ENCODE peak calls at places on chromosomes 13 and 19, in ten cellular contexts. One of them, this sample, is unnamed.

GRCh38 chr13:30169442-30169841 is 137.9 kb downstream of the KATNAL1 start:
- DNase-seq in astrocyte of the spinal cord: no peak
- DNase-seq in SW 1271: no peak
- DNase-seq in fibroblast of the conjunctiva: no peak
- DNase-seq in RPMI7951: no peak
- DNase-seq in activated CD4-positive, alpha-beta memory T cell treated with anti-CD3 and anti-CD28 coated beads, Interleukin-2, amount 10 ng/mL, durations not matched to agents 7 days and 5 days: no peak
- DNase-seq in pancreas: no peak
- DNase-seq in epithelial cell of esophagus: no peak
- DNase-seq in DMS 273 treated with DMSO at 0.1 percent for 48 hours: no peak
- DNase-seq in caudate nucleus: no peak
- DNase-seq in this sample: no peak

GRCh38 chr19:58407658-58408151 is 744 bp upstream of the ZNF584 start:
- DNase-seq in activated CD4-positive, alpha-beta memory T cell treated with anti-CD3 and anti-CD28 coated beads, Interleukin-2, amount 10 ng/mL, durations not matched to agents 7 days and 5 days: no peak
- DNase-seq in astrocyte of the spinal cord: no peak
- DNase-seq in caudate nucleus: no peak
- DNase-seq in RPMI7951: no peak
- DNase-seq in fibroblast of the conjunctiva: no peak
- DNase-seq in pancreas: no peak
- DNase-seq in DMS 273 treated with DMSO at 0.1 percent for 48 hours: no peak
- DNase-seq in epithelial cell of esophagus: no peak
- DNase-seq in SW 1271: no peak
- DNase-seq in this sample: no peak

GRCh38 chr13:41696163-41697003 is 239.0 kb downstream of the RGCC start:
- DNase-seq in DMS 273 treated with DMSO at 0.1 percent for 48 hours: peak; percentile 1
- DNase-seq in epithelial cell of esophagus: peak; percentile 94
- DNase-seq in activated CD4-positive, alpha-beta memory T cell treated with anti-CD3 and anti-CD28 coated beads, Interleukin-2, amount 10 ng/mL, durations not matched to agents 7 days and 5 days: no peak
- DNase-seq in SW 1271: peak; percentile 20
- DNase-seq in pancreas: no peak
- DNase-seq in RPMI7951: peak; percentile 86
- DNase-seq in caudate nucleus: no peak
- DNase-seq in astrocyte of the spinal cord: peak; percentile 91
- DNase-seq in fibroblast of the conjunctiva: peak; percentile 75
- DNase-seq in this sample: no peak

GRCh38 chr19:45879055-45879454 is 6.9 kb downstream of the IRF2BP1 start:
- DNase-seq in SW 1271: no peak
- DNase-seq in epithelial cell of esophagus: no peak
- DNase-seq in caudate nucleus: no peak
- DNase-seq in astrocyte of the spinal cord: no peak
- DNase-seq in DMS 273 treated with DMSO at 0.1 percent for 48 hours: no peak
- DNase-seq in fibroblast of the conjunctiva: no peak
- DNase-seq in RPMI7951: no peak
- DNase-seq in activated CD4-positive, alpha-beta memory T cell treated with anti-CD3 and anti-CD28 coated beads, Interleukin-2, amount 10 ng/mL, durations not matched to agents 7 days and 5 days: no peak
- DNase-seq in pancreas: no peak
- DNase-seq in this sample: no peak

GRCh38 chr13:105616313-105617075 is 919.0 kb downstream of the EFNB2 start:
- DNase-seq in pancreas: no peak
- DNase-seq in astrocyte of the spinal cord: peak; percentile 33
- DNase-seq in fibroblast of the conjunctiva: no peak
- DNase-seq in SW 1271: no peak
- DNase-seq in caudate nucleus: no peak
- DNase-seq in activated CD4-positive, alpha-beta memory T cell treated with anti-CD3 and anti-CD28 coated beads, Interleukin-2, amount 10 ng/mL, durations not matched to agents 7 days and 5 days: no peak
- DNase-seq in RPMI7951: peak; percentile 26
- DNase-seq in epithelial cell of esophagus: no peak
- DNase-seq in DMS 273 treated with DMSO at 0.1 percent for 48 hours: no peak
- DNase-seq in this sample: peak; percentile 3

GRCh38 chr19:33998302-33998701 is 174.0 kb upstream of the LSM14A start:
- DNase-seq in SW 1271: no peak
- DNase-seq in astrocyte of the spinal cord: no peak
- DNase-seq in RPMI7951: peak; percentile 55
- DNase-seq in pancreas: no peak
- DNase-seq in epithelial cell of esophagus: no peak
- DNase-seq in DMS 273 treated with DMSO at 0.1 percent for 48 hours: no peak
- DNase-seq in fibroblast of the conjunctiva: no peak
- DNase-seq in caudate nucleus: no peak
- DNase-seq in activated CD4-positive, alpha-beta memory T cell treated with anti-CD3 and anti-CD28 coated beads, Interleukin-2, amount 10 ng/mL, durations not matched to agents 7 days and 5 days: no peak
- DNase-seq in this sample: no peak

GRCh38 chr19:39032164-39032918 is at the start of gene FBXO27:
- DNase-seq in activated CD4-positive, alpha-beta memory T cell treated with anti-CD3 and anti-CD28 coated beads, Interleukin-2, amount 10 ng/mL, durations not matched to agents 7 days and 5 days: no peak
- DNase-seq in SW 1271: peak; percentile 30
- DNase-seq in caudate nucleus: no peak
- DNase-seq in epithelial cell of esophagus: peak; percentile 40
- DNase-seq in astrocyte of the spinal cord: no peak
- DNase-seq in fibroblast of the conjunctiva: no peak
- DNase-seq in pancreas: peak; percentile 19
- DNase-seq in RPMI7951: no peak
- DNase-seq in DMS 273 treated with DMSO at 0.1 percent for 48 hours: no peak
- DNase-seq in this sample: peak; percentile 6

GRCh38 chr13:63731896-63732295 is 2316.2 kb upstream of the PCDH20 start:
- DNase-seq in RPMI7951: no peak
- DNase-seq in caudate nucleus: no peak
- DNase-seq in SW 1271: no peak
- DNase-seq in epithelial cell of esophagus: no peak
- DNase-seq in pancreas: peak; percentile 16
- DNase-seq in activated CD4-positive, alpha-beta memory T cell treated with anti-CD3 and anti-CD28 coated beads, Interleukin-2, amount 10 ng/mL, durations not matched to agents 7 days and 5 days: no peak
- DNase-seq in fibroblast of the conjunctiva: no peak
- DNase-seq in DMS 273 treated with DMSO at 0.1 percent for 48 hours: no peak
- DNase-seq in astrocyte of the spinal cord: no peak
- DNase-seq in this sample: no peak

GRCh38 chr19:10603084-10603872 is 16.2 kb upstream of the AP1M2 start:
- DNase-seq in fibroblast of the conjunctiva: no peak
- DNase-seq in pancreas: peak; percentile 34
- DNase-seq in SW 1271: no peak
- DNase-seq in astrocyte of the spinal cord: no peak
- DNase-seq in epithelial cell of esophagus: no peak
- DNase-seq in activated CD4-positive, alpha-beta memory T cell treated with anti-CD3 and anti-CD28 coated beads, Interleukin-2, amount 10 ng/mL, durations not matched to agents 7 days and 5 days: peak; percentile 87
- DNase-seq in DMS 273 treated with DMSO at 0.1 percent for 48 hours: no peak
- DNase-seq in RPMI7951: no peak
- DNase-seq in caudate nucleus: no peak
- DNase-seq in this sample: peak; percentile 48

GRCh38 chr13:62210951-62211350 is 795.3 kb upstream of the PCDH20 start:
- DNase-seq in DMS 273 treated with DMSO at 0.1 percent for 48 hours: no peak
- DNase-seq in pancreas: no peak
- DNase-seq in epithelial cell of esophagus: no peak
- DNase-seq in astrocyte of the spinal cord: no peak
- DNase-seq in caudate nucleus: no peak
- DNase-seq in activated CD4-positive, alpha-beta memory T cell treated with anti-CD3 and anti-CD28 coated beads, Interleukin-2, amount 10 ng/mL, durations not matched to agents 7 days and 5 days: no peak
- DNase-seq in fibroblast of the conjunctiva: no peak
- DNase-seq in SW 1271: no peak
- DNase-seq in RPMI7951: no peak
- DNase-seq in this sample: no peak

GRCh38 chr13:25928941-25929505 is 122.8 kb downstream of the SHISA2 start:
- DNase-seq in RPMI7951: peak; percentile 32
- DNase-seq in epithelial cell of esophagus: no peak
- DNase-seq in DMS 273 treated with DMSO at 0.1 percent for 48 hours: no peak
- DNase-seq in SW 1271: no peak
- DNase-seq in activated CD4-positive, alpha-beta memory T cell treated with anti-CD3 and anti-CD28 coated beads, Interleukin-2, amount 10 ng/mL, durations not matched to agents 7 days and 5 days: no peak
- DNase-seq in astrocyte of the spinal cord: peak; percentile 43
- DNase-seq in caudate nucleus: no peak
- DNase-seq in fibroblast of the conjunctiva: no peak
- DNase-seq in pancreas: no peak
- DNase-seq in this sample: no peak

GRCh38 chr19:38850976-38851621 is 1.3 kb upstream of the HNRNPL start:
- DNase-seq in activated CD4-positive, alpha-beta memory T cell treated with anti-CD3 and anti-CD28 coated beads, Interleukin-2, amount 10 ng/mL, durations not matched to agents 7 days and 5 days: peak; percentile 41
- DNase-seq in caudate nucleus: no peak
- DNase-seq in epithelial cell of esophagus: no peak
- DNase-seq in astrocyte of the spinal cord: no peak
- DNase-seq in DMS 273 treated with DMSO at 0.1 percent for 48 hours: no peak
- DNase-seq in SW 1271: no peak
- DNase-seq in fibroblast of the conjunctiva: no peak
- DNase-seq in RPMI7951: no peak
- DNase-seq in pancreas: peak; percentile 65
- DNase-seq in this sample: peak; percentile 14

GRCh38 chr19:42594617-42595489 is at the start of gene CEACAM8:
- DNase-seq in caudate nucleus: no peak
- DNase-seq in astrocyte of the spinal cord: no peak
- DNase-seq in fibroblast of the conjunctiva: no peak
- DNase-seq in SW 1271: no peak
- DNase-seq in activated CD4-positive, alpha-beta memory T cell treated with anti-CD3 and anti-CD28 coated beads, Interleukin-2, amount 10 ng/mL, durations not matched to agents 7 days and 5 days: no peak
- DNase-seq in DMS 273 treated with DMSO at 0.1 percent for 48 hours: no peak
- DNase-seq in epithelial cell of esophagus: no peak
- DNase-seq in pancreas: no peak
- DNase-seq in RPMI7951: no peak
- DNase-seq in this sample: no peak

GRCh38 chr13:113724780-113725315 is 34.2 kb upstream of the TMEM255B start:
- DNase-seq in SW 1271: peak; percentile 1
- DNase-seq in activated CD4-positive, alpha-beta memory T cell treated with anti-CD3 and anti-CD28 coated beads, Interleukin-2, amount 10 ng/mL, durations not matched to agents 7 days and 5 days: peak; percentile 85
- DNase-seq in pancreas: peak; percentile 82
- DNase-seq in fibroblast of the conjunctiva: peak; percentile 24
- DNase-seq in epithelial cell of esophagus: peak; percentile 64
- DNase-seq in RPMI7951: peak; percentile 54
- DNase-seq in astrocyte of the spinal cord: peak; percentile 70
- DNase-seq in DMS 273 treated with DMSO at 0.1 percent for 48 hours: peak; percentile 28
- DNase-seq in caudate nucleus: peak; percentile 56
- DNase-seq in this sample: peak; percentile 73

GRCh38 chr13:99465454-99465853 is 35.8 kb upstream of the TM9SF2 start:
- DNase-seq in epithelial cell of esophagus: no peak
- DNase-seq in astrocyte of the spinal cord: no peak
- DNase-seq in RPMI7951: no peak
- DNase-seq in DMS 273 treated with DMSO at 0.1 percent for 48 hours: peak; percentile 91
- DNase-seq in activated CD4-positive, alpha-beta memory T cell treated with anti-CD3 and anti-CD28 coated beads, Interleukin-2, amount 10 ng/mL, durations not matched to agents 7 days and 5 days: no peak
- DNase-seq in fibroblast of the conjunctiva: no peak
- DNase-seq in pancreas: no peak
- DNase-seq in caudate nucleus: no peak
- DNase-seq in SW 1271: no peak
- DNase-seq in this sample: no peak

GRCh38 chr13:106109391-106109791 is 426.1 kb downstream of the EFNB2 start:
- DNase-seq in fibroblast of the conjunctiva: no peak
- DNase-seq in astrocyte of the spinal cord: no peak
- DNase-seq in DMS 273 treated with DMSO at 0.1 percent for 48 hours: no peak
- DNase-seq in pancreas: no peak
- DNase-seq in RPMI7951: no peak
- DNase-seq in caudate nucleus: no peak
- DNase-seq in SW 1271: no peak
- DNase-seq in activated CD4-positive, alpha-beta memory T cell treated with anti-CD3 and anti-CD28 coated beads, Interleukin-2, amount 10 ng/mL, durations not matched to agents 7 days and 5 days: no peak
- DNase-seq in epithelial cell of esophagus: no peak
- DNase-seq in this sample: peak; percentile 74

GRCh38 chr19:36073121-36073876 is 18.6 kb downstream of the WDR62 start:
- DNase-seq in caudate nucleus: no peak
- DNase-seq in activated CD4-positive, alpha-beta memory T cell treated with anti-CD3 and anti-CD28 coated beads, Interleukin-2, amount 10 ng/mL, durations not matched to agents 7 days and 5 days: no peak
- DNase-seq in DMS 273 treated with DMSO at 0.1 percent for 48 hours: no peak
- DNase-seq in RPMI7951: no peak
- DNase-seq in pancreas: no peak
- DNase-seq in astrocyte of the spinal cord: no peak
- DNase-seq in epithelial cell of esophagus: no peak
- DNase-seq in fibroblast of the conjunctiva: no peak
- DNase-seq in SW 1271: no peak
- DNase-seq in this sample: no peak

This sample was measured in dermis microvascular lymphatic vessel endothelial cell.